ENCODE peak calls at places on chromosomes 4 and X, in seven cellular contexts. Y is IMR-90, G is endothelial cell of umbilical vein, E is spleen, A is heart left ventricle, U is ovary, L is H1. O is an unnamed sample.
A peak's percentile ranks its signal among the peaks of the same experiment; 100 is the strongest.

GRCh38 chr4:183229397-183229796 is 90.7 kb downstream of the CLDN22 start:
- DNase-seq in Y (no peak), E (no peak), A (no peak), G (no peak), L (no peak), U (no peak), O (no peak)

GRCh38 chrX:134524181-134524580 is 64.2 kb downstream of the HPRT1 start:
- DNase-seq in E (no peak), A (no peak), G (no peak), U (peak; percentile 42), Y (no peak), L (no peak), O (no peak)

GRCh38 chr4:67929447-67929846 is 33.8 kb downstream of the TMPRSS11A start:
- DNase-seq in A (no peak), G (no peak), Y (peak; percentile 32), L (no peak), U (no peak), E (no peak), O (no peak)

GRCh38 chrX:50905334-50905733 is 5.2 kb upstream of the BMP15 start:
- DNase-seq in U (no peak), E (no peak), G (no peak), Y (no peak), A (no peak), L (peak; percentile 49), O (no peak)

GRCh38 chr4:139018501-139018900 is 2.9 kb downstream of the NOCT start:
- DNase-seq in E (no peak), A (no peak), G (peak; percentile 23), L (no peak), U (no peak), Y (peak; percentile 31), O (no peak)

GRCh38 chr4:6262847-6263487 is 6.7 kb upstream of the WFS1 start:
- DNase-seq in E (peak; percentile 61), G (no peak), Y (no peak), L (no peak), U (no peak), A (no peak), O (no peak)

GRCh38 chr4:155342142-155342541 is 34.6 kb downstream of the MAP9 start:
- DNase-seq in Y (peak; percentile 79), E (no peak), A (no peak), U (no peak), G (no peak), L (no peak), O (no peak)

GRCh38 chr4:34193451-34194154 is 2050.7 kb downstream of the ARAP2 start:
- DNase-seq in A (no peak), Y (peak; percentile 50), G (peak; percentile 10), U (no peak), L (no peak), E (no peak), O (no peak)

GRCh38 chr4:152485726-152486276 is 50.1 kb downstream of the FBXW7 start:
- DNase-seq in U (no peak), E (no peak), Y (peak; percentile 94), A (no peak), L (no peak), G (no peak), O (no peak)

GRCh38 chr4:7687006-7687405 is 252.3 kb upstream of the PSAPL1 start:
- DNase-seq in U (no peak), A (no peak), L (no peak), E (peak; percentile 56), Y (no peak), G (no peak), O (no peak)

GRCh38 chr4:141771889-141772830 is 135.8 kb downstream of the IL15 start:
- DNase-seq in A (no peak), L (no peak), E (no peak), U (no peak), Y (no peak), G (no peak), O (no peak)

GRCh38 chrX:129701624-129702069 is 37.1 kb upstream of the XPNPEP2 start:
- DNase-seq in A (peak; percentile 87), U (peak; percentile 43), E (no peak), G (no peak), Y (peak; percentile 31), L (no peak), O (no peak)

GRCh38 chrX:129831486-129831885 is 12.2 kb downstream of the ZDHHC9 start:
- DNase-seq in G (no peak), U (no peak), L (no peak), A (peak; percentile 54), Y (no peak), E (no peak), O (no peak)

GRCh38 chr4:75985116-75985515 is 5.6 kb downstream of the SDAD1 start:
- DNase-seq in U (no peak), G (no peak), A (no peak), Y (peak; percentile 96), E (no peak), L (no peak), O (no peak)

GRCh38 chrX:136691028-136691809 is 43.3 kb downstream of the CD40LG start:
- DNase-seq in G (no peak), L (no peak), E (no peak), Y (peak; percentile 15), U (no peak), A (no peak), O (no peak)

GRCh38 chr4:90000995-90001394 is 106.3 kb downstream of the MMRN1 start:
- DNase-seq in L (no peak), A (no peak), E (no peak), Y (no peak), U (no peak), G (no peak), O (no peak)

GRCh38 chr4:175656615-175657014 is 155.4 kb downstream of the GPM6A start:
- DNase-seq in G (no peak), L (no peak), Y (no peak), U (no peak), A (no peak), E (no peak), O (no peak)

GRCh38 chr4:39662683-39663082 is 24.0 kb upstream of the SMIM14 start:
- DNase-seq in L (no peak), E (no peak), A (no peak), U (no peak), G (no peak), Y (no peak), O (no peak)

GRCh38 chr4:153763404-153763803 is 3.6 kb upstream of the RNF175 start:
- DNase-seq in L (peak; percentile 66), E (no peak), U (no peak), Y (no peak), G (no peak), A (no peak), O (no peak)

GRCh38 chr4:80294206-80294605 is 27.7 kb downstream of the FGF5 start:
- DNase-seq in L (no peak), A (no peak), E (no peak), Y (no peak), U (no peak), G (no peak), O (no peak)

GRCh38 chr4:1685604-1686150 is 1.6 kb upstream of the FAM53A start:
- DNase-seq in L (no peak), Y (no peak), U (no peak), G (no peak), A (no peak), E (no peak), O (no peak)

GRCh38 chrX:13911581-13911980 is 94.7 kb upstream of the GPM6B start:
- DNase-seq in E (no peak), Y (peak; percentile 74), A (no peak), L (no peak), U (no peak), G (no peak), O (no peak)

DNA sequence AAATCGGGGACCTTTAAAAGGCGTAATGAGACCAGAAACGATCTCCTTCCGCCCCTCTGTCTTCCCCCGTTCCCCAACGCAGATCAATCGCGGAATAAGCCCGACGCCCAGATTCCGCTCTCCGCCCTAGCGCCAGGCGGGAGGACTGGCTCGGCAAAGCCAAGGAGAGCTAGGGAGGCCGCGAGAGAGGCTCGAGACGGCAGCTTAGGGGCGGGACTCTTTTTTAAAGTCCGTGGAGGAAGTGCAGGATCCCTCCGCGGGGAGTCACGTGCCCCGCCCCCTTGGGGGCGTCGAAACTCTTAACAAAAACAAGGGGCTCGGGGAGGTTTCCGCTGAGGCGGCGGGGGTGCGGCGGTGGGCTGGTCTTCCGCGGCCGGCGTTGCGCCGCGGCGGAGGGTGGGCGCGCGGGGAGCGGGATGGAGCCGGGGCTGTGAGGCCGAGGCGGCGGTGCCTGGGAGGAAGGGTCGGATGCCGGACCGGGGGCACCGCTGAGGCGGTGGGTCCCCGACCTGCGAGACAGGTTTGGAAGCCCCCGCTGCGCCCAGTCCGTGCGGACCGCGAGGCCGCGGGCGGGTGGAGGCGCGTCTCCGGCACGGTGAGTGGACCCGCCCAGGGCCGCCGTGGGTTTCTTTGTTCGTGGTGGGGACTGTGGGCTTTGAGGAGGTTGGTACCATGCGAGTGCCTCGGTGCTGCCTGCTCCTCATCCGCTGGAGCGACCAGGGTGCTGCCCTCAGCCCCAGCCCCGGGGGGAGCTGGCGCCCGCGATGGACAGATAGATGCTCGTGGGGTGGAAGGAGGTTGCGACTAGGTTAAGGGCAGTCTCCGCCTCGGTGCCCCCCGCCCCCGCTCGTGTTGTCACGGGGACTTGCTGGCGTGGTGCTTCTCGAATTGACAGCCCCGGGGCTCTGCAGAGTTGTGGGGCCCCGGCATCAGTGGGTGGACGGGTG is at the start of gene CCNG2:
- DNase-seq in U (peak; percentile 90), L (peak; percentile 97), A (peak; percentile 90), E (peak; percentile 96), Y (peak; percentile 94), G (no peak), O (peak; percentile 84)
- TF ChIP-seq POLR2A in U (peak; percentile 39), L (peak; percentile 87), A (no peak), E (peak; percentile 43), Y (peak; percentile 79), G (peak; percentile 76), O (no peak)

DNA sequence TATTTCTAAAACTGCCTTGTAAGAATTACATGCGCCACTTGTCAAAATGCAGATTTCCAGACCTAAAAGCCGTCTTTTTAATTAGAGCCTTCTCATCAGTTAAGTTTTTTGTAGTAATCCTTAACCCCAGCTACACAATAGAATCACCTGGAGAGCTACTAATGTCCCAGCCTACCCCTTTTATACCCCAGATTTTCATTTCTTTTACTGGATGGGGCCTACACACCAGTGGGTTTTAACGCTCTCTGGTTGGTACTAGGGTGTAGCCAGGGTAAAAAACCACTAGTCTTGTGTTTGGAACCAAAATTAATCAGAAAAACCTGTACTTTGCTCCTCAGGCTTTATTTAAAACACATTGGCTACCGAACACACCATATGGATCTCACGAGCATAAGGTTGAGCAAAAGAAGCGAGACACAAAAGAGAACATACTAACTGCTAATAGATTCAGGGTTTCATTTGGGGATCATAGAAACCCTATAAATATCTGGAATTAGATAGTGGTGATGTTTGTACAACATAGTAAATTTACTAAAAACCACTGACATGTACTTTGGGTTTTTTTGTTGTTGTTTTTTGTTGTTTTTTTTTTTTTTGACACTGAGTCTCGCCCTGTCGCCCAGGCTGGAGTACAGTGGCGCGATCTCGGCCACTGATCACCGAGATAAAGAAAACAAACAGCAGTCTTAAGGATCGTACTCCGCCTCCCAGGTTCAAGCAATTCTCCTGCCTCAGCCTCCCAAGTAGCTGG is 30.6 kb downstream of the BBS12 start:
- DNase-seq in Y (no peak), G (no peak), U (no peak), L (no peak), E (no peak), A (no peak), O (no peak)
- H3K4me1 ChIP-seq in Y (peaks cover 4% of the 10 kb centered on the region), G (peaks cover 16% of the 10 kb centered on the region), U (no peaks in the 10 kb centered on the region), L (peaks cover 5% of the 10 kb centered on the region), E (peaks cover 22% of the 10 kb centered on the region), A (no peaks in the 10 kb centered on the region), O (peaks cover 2% of the 10 kb centered on the region)

GRCh38 chrX:23694606-23695005 is 27.3 kb downstream of the PRDX4 start:
- DNase-seq in G (peak; percentile 42), E (no peak), U (peak; percentile 51), A (peak; percentile 73), Y (peak; percentile 57), L (no peak), O (peak; percentile 64)
- TF ChIP-seq CTCF in G (peak; percentile 33), E (no peak), U (no peak), A (peak; percentile 51), Y (peak; percentile 61), L (peak; percentile 35), O (peak; percentile 33)

GRCh38 chr4:96952610-96953009 is 1112.7 kb downstream of the PDHA2 start:
- DNase-seq in U (no peak), G (no peak), E (no peak), L (no peak), A (no peak), Y (no peak), O (no peak)
- TF ChIP-seq POLR2A in U (no peak), G (no peak), E (no peak), L (no peak), A (no peak), Y (no peak), O (no peak)

O was measured in stomach.